ENCODE peak calls at places on chromosomes 1 and 21, in six cellular contexts. One of them, this sample, is unnamed.

GRCh38 chr21:33078907-33079582 is 9.1 kb downstream of the OLIG1 start:
- DNase-seq in tibial artery: no peak
- DNase-seq in left ventricle myocardium inferior: no peak
- DNase-seq in activated CD4-positive, CD25-positive, alpha-beta regulatory T cell: no peak
- DNase-seq in IMR-90: peak
- DNase-seq in stimulated activated CD8-positive, alpha-beta memory T cell treated with anti-CD3 and anti-CD28 coated beads, Interleukin-12 subunit alpha, Interleukin-12 subunit beta, amount 100 ng/mL, for 1 hour: peak
- DNase-seq in this sample: peak

GRCh38 chr1:67339623-67340343 is 32.1 kb downstream of the IL12RB2 start:
- DNase-seq in tibial artery: no peak
- DNase-seq in IMR-90: peak
- DNase-seq in left ventricle myocardium inferior: no peak
- DNase-seq in activated CD4-positive, CD25-positive, alpha-beta regulatory T cell: no peak
- DNase-seq in stimulated activated CD8-positive, alpha-beta memory T cell treated with anti-CD3 and anti-CD28 coated beads, Interleukin-12 subunit alpha, Interleukin-12 subunit beta, amount 100 ng/mL, for 1 hour: no peak
- DNase-seq in this sample: no peak

GRCh38 chr1:14108356-14109275 is 408.6 kb downstream of the PRDM2 start:
- DNase-seq in left ventricle myocardium inferior: no peak
- DNase-seq in tibial artery: no peak
- DNase-seq in activated CD4-positive, CD25-positive, alpha-beta regulatory T cell: no peak
- DNase-seq in stimulated activated CD8-positive, alpha-beta memory T cell treated with anti-CD3 and anti-CD28 coated beads, Interleukin-12 subunit alpha, Interleukin-12 subunit beta, amount 100 ng/mL, for 1 hour: no peak
- DNase-seq in IMR-90: no peak
- DNase-seq in this sample: no peak

GRCh38 chr1:229272164-229273158 is 1.6 kb downstream of the RAB4A start:
- DNase-seq in stimulated activated CD8-positive, alpha-beta memory T cell treated with anti-CD3 and anti-CD28 coated beads, Interleukin-12 subunit alpha, Interleukin-12 subunit beta, amount 100 ng/mL, for 1 hour: no peak
- DNase-seq in left ventricle myocardium inferior: no peak
- DNase-seq in tibial artery: no peak
- DNase-seq in IMR-90: no peak
- DNase-seq in activated CD4-positive, CD25-positive, alpha-beta regulatory T cell: no peak
- DNase-seq in this sample: no peak

GRCh38 chr1:198359024-198359653 is 181.3 kb downstream of the ATP6V1G3 start:
- DNase-seq in IMR-90: peak
- DNase-seq in tibial artery: no peak
- DNase-seq in stimulated activated CD8-positive, alpha-beta memory T cell treated with anti-CD3 and anti-CD28 coated beads, Interleukin-12 subunit alpha, Interleukin-12 subunit beta, amount 100 ng/mL, for 1 hour: no peak
- DNase-seq in left ventricle myocardium inferior: no peak
- DNase-seq in activated CD4-positive, CD25-positive, alpha-beta regulatory T cell: no peak
- DNase-seq in this sample: no peak

GRCh38 chr1:5601516-5601915 is 390.7 kb downstream of the NPHP4 start:
- DNase-seq in stimulated activated CD8-positive, alpha-beta memory T cell treated with anti-CD3 and anti-CD28 coated beads, Interleukin-12 subunit alpha, Interleukin-12 subunit beta, amount 100 ng/mL, for 1 hour: no peak
- DNase-seq in activated CD4-positive, CD25-positive, alpha-beta regulatory T cell: no peak
- DNase-seq in IMR-90: no peak
- DNase-seq in tibial artery: no peak
- DNase-seq in left ventricle myocardium inferior: no peak
- DNase-seq in this sample: no peak

GRCh38 chr1:31523769-31524168 is 52.5 kb upstream of the TINAGL1 start:
- DNase-seq in IMR-90: no peak
- DNase-seq in activated CD4-positive, CD25-positive, alpha-beta regulatory T cell: no peak
- DNase-seq in stimulated activated CD8-positive, alpha-beta memory T cell treated with anti-CD3 and anti-CD28 coated beads, Interleukin-12 subunit alpha, Interleukin-12 subunit beta, amount 100 ng/mL, for 1 hour: no peak
- DNase-seq in left ventricle myocardium inferior: peak
- DNase-seq in tibial artery: peak
- DNase-seq in this sample: peak

GRCh38 chr1:57468661-57469523 is 45.0 kb upstream of the DAB1 start:
- DNase-seq in stimulated activated CD8-positive, alpha-beta memory T cell treated with anti-CD3 and anti-CD28 coated beads, Interleukin-12 subunit alpha, Interleukin-12 subunit beta, amount 100 ng/mL, for 1 hour: no peak
- DNase-seq in tibial artery: no peak
- DNase-seq in activated CD4-positive, CD25-positive, alpha-beta regulatory T cell: no peak
- DNase-seq in IMR-90: peak
- DNase-seq in left ventricle myocardium inferior: no peak
- DNase-seq in this sample: no peak

GRCh38 chr1:225201447-225201846 is 226.4 kb downstream of the LBR start:
- DNase-seq in IMR-90: no peak
- DNase-seq in stimulated activated CD8-positive, alpha-beta memory T cell treated with anti-CD3 and anti-CD28 coated beads, Interleukin-12 subunit alpha, Interleukin-12 subunit beta, amount 100 ng/mL, for 1 hour: no peak
- DNase-seq in activated CD4-positive, CD25-positive, alpha-beta regulatory T cell: no peak
- DNase-seq in left ventricle myocardium inferior: no peak
- DNase-seq in tibial artery: no peak
- DNase-seq in this sample: no peak

GRCh38 chr1:42998381-42998780 is 39.7 kb upstream of the SLC2A1 start:
- DNase-seq in IMR-90: peak
- DNase-seq in activated CD4-positive, CD25-positive, alpha-beta regulatory T cell: no peak
- DNase-seq in tibial artery: no peak
- DNase-seq in left ventricle myocardium inferior: no peak
- DNase-seq in stimulated activated CD8-positive, alpha-beta memory T cell treated with anti-CD3 and anti-CD28 coated beads, Interleukin-12 subunit alpha, Interleukin-12 subunit beta, amount 100 ng/mL, for 1 hour: no peak
- DNase-seq in this sample: no peak

GRCh38 chr1:158035976-158036583 is 42.6 kb downstream of the KIRREL1 start:
- DNase-seq in tibial artery: no peak
- DNase-seq in IMR-90: peak
- DNase-seq in stimulated activated CD8-positive, alpha-beta memory T cell treated with anti-CD3 and anti-CD28 coated beads, Interleukin-12 subunit alpha, Interleukin-12 subunit beta, amount 100 ng/mL, for 1 hour: peak
- DNase-seq in left ventricle myocardium inferior: no peak
- DNase-seq in activated CD4-positive, CD25-positive, alpha-beta regulatory T cell: no peak
- DNase-seq in this sample: no peak

GRCh38 chr21:44349847-44350772 is 3.3 kb upstream of the TRPM2 start:
- DNase-seq in activated CD4-positive, CD25-positive, alpha-beta regulatory T cell: no peak
- DNase-seq in tibial artery: no peak
- DNase-seq in IMR-90: no peak
- DNase-seq in stimulated activated CD8-positive, alpha-beta memory T cell treated with anti-CD3 and anti-CD28 coated beads, Interleukin-12 subunit alpha, Interleukin-12 subunit beta, amount 100 ng/mL, for 1 hour: no peak
- DNase-seq in left ventricle myocardium inferior: no peak
- DNase-seq in this sample: no peak

GRCh38 chr1:156601892-156602291 is 613 bp upstream of the GPATCH4 start:
- DNase-seq in IMR-90: no peak
- DNase-seq in stimulated activated CD8-positive, alpha-beta memory T cell treated with anti-CD3 and anti-CD28 coated beads, Interleukin-12 subunit alpha, Interleukin-12 subunit beta, amount 100 ng/mL, for 1 hour: no peak
- DNase-seq in left ventricle myocardium inferior: no peak
- DNase-seq in activated CD4-positive, CD25-positive, alpha-beta regulatory T cell: no peak
- DNase-seq in tibial artery: no peak
- DNase-seq in this sample: no peak

GRCh38 chr1:205172729-205173366 is 38.7 kb downstream of the DSTYK start:
- DNase-seq in IMR-90: peak
- DNase-seq in activated CD4-positive, CD25-positive, alpha-beta regulatory T cell: no peak
- DNase-seq in tibial artery: no peak
- DNase-seq in left ventricle myocardium inferior: no peak
- DNase-seq in stimulated activated CD8-positive, alpha-beta memory T cell treated with anti-CD3 and anti-CD28 coated beads, Interleukin-12 subunit alpha, Interleukin-12 subunit beta, amount 100 ng/mL, for 1 hour: no peak
- DNase-seq in this sample: no peak

GRCh38 chr21:34986561-34987533 is 62.3 kb downstream of the RUNX1 start:
- DNase-seq in IMR-90: peak
- DNase-seq in stimulated activated CD8-positive, alpha-beta memory T cell treated with anti-CD3 and anti-CD28 coated beads, Interleukin-12 subunit alpha, Interleukin-12 subunit beta, amount 100 ng/mL, for 1 hour: peak
- DNase-seq in tibial artery: no peak
- DNase-seq in left ventricle myocardium inferior: no peak
- DNase-seq in activated CD4-positive, CD25-positive, alpha-beta regulatory T cell: peak
- DNase-seq in this sample: no peak

GRCh38 chr1:208174200-208174599 is 70.0 kb downstream of the PLXNA2 start:
- DNase-seq in IMR-90: no peak
- DNase-seq in stimulated activated CD8-positive, alpha-beta memory T cell treated with anti-CD3 and anti-CD28 coated beads, Interleukin-12 subunit alpha, Interleukin-12 subunit beta, amount 100 ng/mL, for 1 hour: no peak
- DNase-seq in activated CD4-positive, CD25-positive, alpha-beta regulatory T cell: no peak
- DNase-seq in tibial artery: no peak
- DNase-seq in left ventricle myocardium inferior: no peak
- DNase-seq in this sample: no peak

GRCh38 chr1:64396817-64397216 is 73.1 kb upstream of the CACHD1 start:
- DNase-seq in IMR-90: no peak
- DNase-seq in stimulated activated CD8-positive, alpha-beta memory T cell treated with anti-CD3 and anti-CD28 coated beads, Interleukin-12 subunit alpha, Interleukin-12 subunit beta, amount 100 ng/mL, for 1 hour: no peak
- DNase-seq in activated CD4-positive, CD25-positive, alpha-beta regulatory T cell: no peak
- DNase-seq in tibial artery: no peak
- DNase-seq in left ventricle myocardium inferior: no peak
- DNase-seq in this sample: no peak

GRCh38 chr1:161805399-161806197 is 39.5 kb downstream of the ATF6 start:
- DNase-seq in activated CD4-positive, CD25-positive, alpha-beta regulatory T cell: no peak
- DNase-seq in left ventricle myocardium inferior: no peak
- DNase-seq in stimulated activated CD8-positive, alpha-beta memory T cell treated with anti-CD3 and anti-CD28 coated beads, Interleukin-12 subunit alpha, Interleukin-12 subunit beta, amount 100 ng/mL, for 1 hour: no peak
- DNase-seq in IMR-90: no peak
- DNase-seq in tibial artery: no peak
- DNase-seq in this sample: no peak

GRCh38 chr1:170853302-170853701 is 82.0 kb upstream of the MROH9 start:
- DNase-seq in left ventricle myocardium inferior: no peak
- DNase-seq in IMR-90: no peak
- DNase-seq in stimulated activated CD8-positive, alpha-beta memory T cell treated with anti-CD3 and anti-CD28 coated beads, Interleukin-12 subunit alpha, Interleukin-12 subunit beta, amount 100 ng/mL, for 1 hour: no peak
- DNase-seq in tibial artery: no peak
- DNase-seq in activated CD4-positive, CD25-positive, alpha-beta regulatory T cell: no peak
- DNase-seq in this sample: no peak

GRCh38 chr1:179754031-179754624 is 11.0 kb downstream of the FAM163A start:
- DNase-seq in tibial artery: no peak
- DNase-seq in IMR-90: peak
- DNase-seq in left ventricle myocardium inferior: no peak
- DNase-seq in stimulated activated CD8-positive, alpha-beta memory T cell treated with anti-CD3 and anti-CD28 coated beads, Interleukin-12 subunit alpha, Interleukin-12 subunit beta, amount 100 ng/mL, for 1 hour: no peak
- DNase-seq in activated CD4-positive, CD25-positive, alpha-beta regulatory T cell: no peak
- DNase-seq in this sample: no peak

GRCh38 chr21:26148071-26148470 is 22.5 kb downstream of the APP start:
- DNase-seq in activated CD4-positive, CD25-positive, alpha-beta regulatory T cell: no peak
- DNase-seq in left ventricle myocardium inferior: no peak
- DNase-seq in IMR-90: no peak
- DNase-seq in stimulated activated CD8-positive, alpha-beta memory T cell treated with anti-CD3 and anti-CD28 coated beads, Interleukin-12 subunit alpha, Interleukin-12 subunit beta, amount 100 ng/mL, for 1 hour: no peak
- DNase-seq in tibial artery: no peak
- DNase-seq in this sample: no peak

GRCh38 chr1:157770442-157771043 is 6.4 kb downstream of the FCRL2 start:
- DNase-seq in tibial artery: no peak
- DNase-seq in stimulated activated CD8-positive, alpha-beta memory T cell treated with anti-CD3 and anti-CD28 coated beads, Interleukin-12 subunit alpha, Interleukin-12 subunit beta, amount 100 ng/mL, for 1 hour: no peak
- DNase-seq in activated CD4-positive, CD25-positive, alpha-beta regulatory T cell: no peak
- DNase-seq in IMR-90: peak
- DNase-seq in left ventricle myocardium inferior: no peak
- DNase-seq in this sample: no peak

GRCh38 chr1:21337931-21338567 is 47.8 kb upstream of the ECE1 start:
- DNase-seq in activated CD4-positive, CD25-positive, alpha-beta regulatory T cell: no peak
- DNase-seq in IMR-90: peak
- DNase-seq in tibial artery: peak
- DNase-seq in stimulated activated CD8-positive, alpha-beta memory T cell treated with anti-CD3 and anti-CD28 coated beads, Interleukin-12 subunit alpha, Interleukin-12 subunit beta, amount 100 ng/mL, for 1 hour: no peak
- DNase-seq in left ventricle myocardium inferior: peak
- DNase-seq in this sample: peak

GRCh38 chr1:160629286-160630210 is 17.3 kb downstream of the SLAMF1 start:
- DNase-seq in stimulated activated CD8-positive, alpha-beta memory T cell treated with anti-CD3 and anti-CD28 coated beads, Interleukin-12 subunit alpha, Interleukin-12 subunit beta, amount 100 ng/mL, for 1 hour: peak
- DNase-seq in left ventricle myocardium inferior: peak
- DNase-seq in activated CD4-positive, CD25-positive, alpha-beta regulatory T cell: no peak
- DNase-seq in tibial artery: no peak
- DNase-seq in IMR-90: no peak
- DNase-seq in this sample: no peak

GRCh38 chr1:76687324-76688018 is 179.8 kb upstream of the ST6GALNAC5 start:
- DNase-seq in tibial artery: no peak
- DNase-seq in left ventricle myocardium inferior: no peak
- DNase-seq in IMR-90: no peak
- DNase-seq in activated CD4-positive, CD25-positive, alpha-beta regulatory T cell: no peak
- DNase-seq in stimulated activated CD8-positive, alpha-beta memory T cell treated with anti-CD3 and anti-CD28 coated beads, Interleukin-12 subunit alpha, Interleukin-12 subunit beta, amount 100 ng/mL, for 1 hour: no peak
- DNase-seq in this sample: no peak

GRCh38 chr1:235160395-235160964 is 570 bp downstream of the RBM34 start:
- DNase-seq in activated CD4-positive, CD25-positive, alpha-beta regulatory T cell: no peak
- DNase-seq in left ventricle myocardium inferior: no peak
- DNase-seq in tibial artery: no peak
- DNase-seq in stimulated activated CD8-positive, alpha-beta memory T cell treated with anti-CD3 and anti-CD28 coated beads, Interleukin-12 subunit alpha, Interleukin-12 subunit beta, amount 100 ng/mL, for 1 hour: no peak
- DNase-seq in IMR-90: peak
- DNase-seq in this sample: no peak

GRCh38 chr1:244957525-244957924 is 93.2 kb upstream of the HNRNPU start:
- DNase-seq in stimulated activated CD8-positive, alpha-beta memory T cell treated with anti-CD3 and anti-CD28 coated beads, Interleukin-12 subunit alpha, Interleukin-12 subunit beta, amount 100 ng/mL, for 1 hour: no peak
- DNase-seq in activated CD4-positive, CD25-positive, alpha-beta regulatory T cell: no peak
- DNase-seq in left ventricle myocardium inferior: no peak
- DNase-seq in tibial artery: no peak
- DNase-seq in IMR-90: no peak
- DNase-seq in this sample: no peak

GRCh38 chr1:22712502-22713271 is 2.0 kb downstream of the EPHB2 start:
- DNase-seq in activated CD4-positive, CD25-positive, alpha-beta regulatory T cell: no peak
- DNase-seq in IMR-90: peak
- DNase-seq in stimulated activated CD8-positive, alpha-beta memory T cell treated with anti-CD3 and anti-CD28 coated beads, Interleukin-12 subunit alpha, Interleukin-12 subunit beta, amount 100 ng/mL, for 1 hour: no peak
- DNase-seq in tibial artery: no peak
- DNase-seq in left ventricle myocardium inferior: no peak
- DNase-seq in this sample: no peak

GRCh38 chr1:30742300-30742962 is 15.1 kb downstream of the LAPTM5 start:
- DNase-seq in activated CD4-positive, CD25-positive, alpha-beta regulatory T cell: no peak
- DNase-seq in tibial artery: no peak
- DNase-seq in stimulated activated CD8-positive, alpha-beta memory T cell treated with anti-CD3 and anti-CD28 coated beads, Interleukin-12 subunit alpha, Interleukin-12 subunit beta, amount 100 ng/mL, for 1 hour: no peak
- DNase-seq in left ventricle myocardium inferior: no peak
- DNase-seq in IMR-90: no peak
- DNase-seq in this sample: no peak

GRCh38 chr1:150628766-150629114 is 672 bp downstream of the ENSA start:
- DNase-seq in left ventricle myocardium inferior: no peak
- DNase-seq in activated CD4-positive, CD25-positive, alpha-beta regulatory T cell: no peak
- DNase-seq in IMR-90: no peak
- DNase-seq in tibial artery: no peak
- DNase-seq in stimulated activated CD8-positive, alpha-beta memory T cell treated with anti-CD3 and anti-CD28 coated beads, Interleukin-12 subunit alpha, Interleukin-12 subunit beta, amount 100 ng/mL, for 1 hour: no peak
- DNase-seq in this sample: no peak

GRCh38 chr1:13710097-13710496 is 10.1 kb downstream of the PRDM2 start:
- DNase-seq in IMR-90: no peak
- DNase-seq in activated CD4-positive, CD25-positive, alpha-beta regulatory T cell: no peak
- DNase-seq in tibial artery: no peak
- DNase-seq in stimulated activated CD8-positive, alpha-beta memory T cell treated with anti-CD3 and anti-CD28 coated beads, Interleukin-12 subunit alpha, Interleukin-12 subunit beta, amount 100 ng/mL, for 1 hour: no peak
- DNase-seq in left ventricle myocardium inferior: no peak
- DNase-seq in this sample: no peak

GRCh38 chr1:1806890-1807289 is 28.6 kb upstream of the NADK start:
- DNase-seq in left ventricle myocardium inferior: no peak
- DNase-seq in activated CD4-positive, CD25-positive, alpha-beta regulatory T cell: no peak
- DNase-seq in tibial artery: peak
- DNase-seq in IMR-90: peak
- DNase-seq in stimulated activated CD8-positive, alpha-beta memory T cell treated with anti-CD3 and anti-CD28 coated beads, Interleukin-12 subunit alpha, Interleukin-12 subunit beta, amount 100 ng/mL, for 1 hour: no peak
- DNase-seq in this sample: no peak

GRCh38 chr1:235108185-235108593 is 20.4 kb downstream of the TOMM20 start:
- DNase-seq in stimulated activated CD8-positive, alpha-beta memory T cell treated with anti-CD3 and anti-CD28 coated beads, Interleukin-12 subunit alpha, Interleukin-12 subunit beta, amount 100 ng/mL, for 1 hour: no peak
- DNase-seq in activated CD4-positive, CD25-positive, alpha-beta regulatory T cell: no peak
- DNase-seq in tibial artery: no peak
- DNase-seq in IMR-90: no peak
- DNase-seq in left ventricle myocardium inferior: no peak
- DNase-seq in this sample: peak

GRCh38 chr1:17551755-17552234 is 12.3 kb downstream of the ARHGEF10L start:
- DNase-seq in left ventricle myocardium inferior: peak
- DNase-seq in activated CD4-positive, CD25-positive, alpha-beta regulatory T cell: no peak
- DNase-seq in IMR-90: peak
- DNase-seq in stimulated activated CD8-positive, alpha-beta memory T cell treated with anti-CD3 and anti-CD28 coated beads, Interleukin-12 subunit alpha, Interleukin-12 subunit beta, amount 100 ng/mL, for 1 hour: no peak
- DNase-seq in tibial artery: peak
- DNase-seq in this sample: peak

GRCh38 chr1:162538815-162539431 is 22.6 kb upstream of the UAP1 start:
- DNase-seq in activated CD4-positive, CD25-positive, alpha-beta regulatory T cell: no peak
- DNase-seq in IMR-90: peak
- DNase-seq in tibial artery: no peak
- DNase-seq in left ventricle myocardium inferior: no peak
- DNase-seq in stimulated activated CD8-positive, alpha-beta memory T cell treated with anti-CD3 and anti-CD28 coated beads, Interleukin-12 subunit alpha, Interleukin-12 subunit beta, amount 100 ng/mL, for 1 hour: no peak
- DNase-seq in this sample: no peak

GRCh38 chr21:33860332-33860879 is 55.2 kb downstream of the ATP5PO start:
- DNase-seq in activated CD4-positive, CD25-positive, alpha-beta regulatory T cell: no peak
- DNase-seq in stimulated activated CD8-positive, alpha-beta memory T cell treated with anti-CD3 and anti-CD28 coated beads, Interleukin-12 subunit alpha, Interleukin-12 subunit beta, amount 100 ng/mL, for 1 hour: no peak
- DNase-seq in left ventricle myocardium inferior: no peak
- DNase-seq in IMR-90: no peak
- DNase-seq in tibial artery: no peak
- DNase-seq in this sample: no peak

This sample was measured in ureter.